ENCODE peak calls at places on chromosomes 13 and 19, in eight cellular contexts. P is ELR; L is uterus; J is activated T-helper 1 cell treated with anti-CD3 and anti-CD28 coated beads, Interleukin-12 subunit alpha, Interleukin-12 subunit beta, Interleukin-2, Interleukin-4 antibody, amounts not matched to agents 30 ng/mL and 10 ng/mL and 1 ng/mL, durations not matched to agents 14 hours and 24 hours and 36 hours; C is testis; W is NCI-H1092 treated with DMSO at 0.1 percent for 48 hours; I is EL; H is stimulated activated CD4-positive, alpha-beta T cell treated with anti-CD3 and anti-CD28 coated beads, Interleukin-4, amount 100 ng/mL, for 48 hours. Z is an unnamed sample.

GRCh38 chr19:4049432-4049831 is 17.3 kb downstream of the ZBTB7A start:
- DNase-seq in P (no peak), L (no peak), J (no peak), C (no peak), W (no peak), I (no peak), H (no peak), Z (no peak)

GRCh38 chr13:76991432-76991795 is 467 bp upstream of the CLN5 start:
- DNase-seq in P (peak), L (no peak), J (peak), C (peak), W (no peak), I (peak), H (peak), Z (no peak)

GRCh38 chr13:27295096-27295495 is 24.5 kb downstream of the RASL11A start:
- DNase-seq in P (no peak), L (no peak), J (no peak), C (no peak), W (no peak), I (no peak), H (peak), Z (no peak)

GRCh38 chr13:67229438-67230242 is 496 bp downstream of the PCDH9 start:
- DNase-seq in P (peak), L (no peak), J (no peak), C (no peak), W (peak), I (peak), H (no peak), Z (no peak)

GRCh38 chr13:91346848-91347211 is 657 bp upstream of the MIR17HG start:
- DNase-seq in P (peak), L (no peak), J (peak), C (no peak), W (peak), I (no peak), H (no peak), Z (no peak)

GRCh38 chr19:2247433-2248101 is 1.6 kb upstream of the AMH start:
- DNase-seq in P (no peak), L (no peak), J (no peak), C (no peak), W (no peak), I (no peak), H (no peak), Z (no peak)

GRCh38 chr19:13899912-13900584 is 5.9 kb downstream of the BRME1 start:
- DNase-seq in P (no peak), L (no peak), J (no peak), C (peak), W (no peak), I (no peak), H (no peak), Z (no peak)

GRCh38 chr13:23866420-23867026 is 22.7 kb downstream of the MIPEP start:
- DNase-seq in P (peak), L (no peak), J (no peak), C (no peak), W (no peak), I (no peak), H (no peak), Z (no peak)

GRCh38 chr13:43544011-43544410 is 242.8 kb downstream of the ENOX1 start:
- DNase-seq in P (peak), L (peak), J (no peak), C (no peak), W (no peak), I (peak), H (no peak), Z (no peak)